ENCODE peak calls at places on chromosomes 11 and 22, in eight cellular contexts. One of them, this sample, is unnamed.

GRCh38 chr11:69088676-69089146 is 40.0 kb downstream of the TPCN2 start:
- DNase-seq in GM10248: peak; percentile 93
- DNase-seq in C1 segment of cervical spinal cord: peak; percentile 36
- DNase-seq in stimulated activated CD4-positive, alpha-beta T cell treated with anti-CD3 and anti-CD28 coated beads, Interleukin-1b, Interleukin-23, amount 100 ng/mL, for 24 hours: peak; percentile 41
- DNase-seq in amniotic epithelial cell: peak; percentile 72
- DNase-seq in left ventricle myocardium inferior: peak; percentile 71
- DNase-seq in psoas muscle: peak; percentile 63
- DNase-seq in amygdala: peak; percentile 39
- DNase-seq in this sample: peak; percentile 72

GRCh38 chr22:40572976-40573375 is 63.5 kb downstream of the MRTFA start:
- DNase-seq in GM10248: no peak
- DNase-seq in C1 segment of cervical spinal cord: no peak
- DNase-seq in stimulated activated CD4-positive, alpha-beta T cell treated with anti-CD3 and anti-CD28 coated beads, Interleukin-1b, Interleukin-23, amount 100 ng/mL, for 24 hours: no peak
- DNase-seq in amniotic epithelial cell: peak; percentile 22
- DNase-seq in left ventricle myocardium inferior: no peak
- DNase-seq in psoas muscle: no peak
- DNase-seq in amygdala: no peak
- DNase-seq in this sample: no peak

GRCh38 chr11:31968774-31969433 is 122.0 kb upstream of the RCN1 start:
- DNase-seq in GM10248: no peak
- DNase-seq in C1 segment of cervical spinal cord: no peak
- DNase-seq in stimulated activated CD4-positive, alpha-beta T cell treated with anti-CD3 and anti-CD28 coated beads, Interleukin-1b, Interleukin-23, amount 100 ng/mL, for 24 hours: no peak
- DNase-seq in amniotic epithelial cell: peak; percentile 49
- DNase-seq in left ventricle myocardium inferior: no peak
- DNase-seq in psoas muscle: no peak
- DNase-seq in amygdala: no peak
- DNase-seq in this sample: no peak

GRCh38 chr22:18023509-18024275 is 669 bp downstream of the MICAL3 start:
- DNase-seq in GM10248: peak; percentile 59
- DNase-seq in C1 segment of cervical spinal cord: peak; percentile 69
- DNase-seq in stimulated activated CD4-positive, alpha-beta T cell treated with anti-CD3 and anti-CD28 coated beads, Interleukin-1b, Interleukin-23, amount 100 ng/mL, for 24 hours: no peak
- DNase-seq in amniotic epithelial cell: peak; percentile 73
- DNase-seq in left ventricle myocardium inferior: peak; percentile 82
- DNase-seq in psoas muscle: peak; percentile 83
- DNase-seq in amygdala: peak; percentile 62
- DNase-seq in this sample: peak; percentile 83

GRCh38 chr11:79321282-79321681 is 119.5 kb downstream of the TENM4 start:
- DNase-seq in GM10248: no peak
- DNase-seq in C1 segment of cervical spinal cord: no peak
- DNase-seq in stimulated activated CD4-positive, alpha-beta T cell treated with anti-CD3 and anti-CD28 coated beads, Interleukin-1b, Interleukin-23, amount 100 ng/mL, for 24 hours: no peak
- DNase-seq in amniotic epithelial cell: peak; percentile 10
- DNase-seq in left ventricle myocardium inferior: no peak
- DNase-seq in psoas muscle: no peak
- DNase-seq in amygdala: peak; percentile 11
- DNase-seq in this sample: no peak

GRCh38 chr11:72591785-72592490 is 82.3 kb downstream of the PDE2A start:
- DNase-seq in GM10248: no peak
- DNase-seq in C1 segment of cervical spinal cord: no peak
- DNase-seq in stimulated activated CD4-positive, alpha-beta T cell treated with anti-CD3 and anti-CD28 coated beads, Interleukin-1b, Interleukin-23, amount 100 ng/mL, for 24 hours: no peak
- DNase-seq in amniotic epithelial cell: no peak
- DNase-seq in left ventricle myocardium inferior: no peak
- DNase-seq in psoas muscle: no peak
- DNase-seq in amygdala: peak; percentile 62
- DNase-seq in this sample: peak; percentile 83

GRCh38 chr11:70785372-70785771 is 387.0 kb downstream of the CTTN start:
- DNase-seq in GM10248: no peak
- DNase-seq in C1 segment of cervical spinal cord: no peak
- DNase-seq in stimulated activated CD4-positive, alpha-beta T cell treated with anti-CD3 and anti-CD28 coated beads, Interleukin-1b, Interleukin-23, amount 100 ng/mL, for 24 hours: no peak
- DNase-seq in amniotic epithelial cell: no peak
- DNase-seq in left ventricle myocardium inferior: no peak
- DNase-seq in psoas muscle: no peak
- DNase-seq in amygdala: no peak
- DNase-seq in this sample: no peak

GRCh38 chr11:15819679-15820286 is 536.6 kb downstream of the SOX6 start:
- DNase-seq in GM10248: peak; percentile 54
- DNase-seq in C1 segment of cervical spinal cord: peak; percentile 86
- DNase-seq in stimulated activated CD4-positive, alpha-beta T cell treated with anti-CD3 and anti-CD28 coated beads, Interleukin-1b, Interleukin-23, amount 100 ng/mL, for 24 hours: no peak
- DNase-seq in amniotic epithelial cell: peak; percentile 46
- DNase-seq in left ventricle myocardium inferior: peak; percentile 73
- DNase-seq in psoas muscle: peak; percentile 66
- DNase-seq in amygdala: peak; percentile 73
- DNase-seq in this sample: peak; percentile 71

GRCh38 chr11:110174645-110175310 is 81.6 kb downstream of the ZC3H12C start:
- DNase-seq in GM10248: no peak
- DNase-seq in C1 segment of cervical spinal cord: no peak
- DNase-seq in stimulated activated CD4-positive, alpha-beta T cell treated with anti-CD3 and anti-CD28 coated beads, Interleukin-1b, Interleukin-23, amount 100 ng/mL, for 24 hours: no peak
- DNase-seq in amniotic epithelial cell: peak; percentile 72
- DNase-seq in left ventricle myocardium inferior: no peak
- DNase-seq in psoas muscle: no peak
- DNase-seq in amygdala: no peak
- DNase-seq in this sample: no peak

GRCh38 chr22:33779243-33779642 is 141.0 kb downstream of the LARGE1 start:
- DNase-seq in GM10248: no peak
- DNase-seq in C1 segment of cervical spinal cord: no peak
- DNase-seq in stimulated activated CD4-positive, alpha-beta T cell treated with anti-CD3 and anti-CD28 coated beads, Interleukin-1b, Interleukin-23, amount 100 ng/mL, for 24 hours: no peak
- DNase-seq in amniotic epithelial cell: no peak
- DNase-seq in left ventricle myocardium inferior: no peak
- DNase-seq in psoas muscle: no peak
- DNase-seq in amygdala: no peak
- DNase-seq in this sample: no peak

GRCh38 chr11:73478737-73479347 is 102.6 kb downstream of the RELT start:
- DNase-seq in GM10248: no peak
- DNase-seq in C1 segment of cervical spinal cord: no peak
- DNase-seq in stimulated activated CD4-positive, alpha-beta T cell treated with anti-CD3 and anti-CD28 coated beads, Interleukin-1b, Interleukin-23, amount 100 ng/mL, for 24 hours: no peak
- DNase-seq in amniotic epithelial cell: peak; percentile 56
- DNase-seq in left ventricle myocardium inferior: no peak
- DNase-seq in psoas muscle: no peak
- DNase-seq in amygdala: no peak
- DNase-seq in this sample: no peak

GRCh38 chr11:128559496-128560103 is 27.8 kb downstream of the ETS1 start:
- DNase-seq in GM10248: no peak
- DNase-seq in C1 segment of cervical spinal cord: no peak
- DNase-seq in stimulated activated CD4-positive, alpha-beta T cell treated with anti-CD3 and anti-CD28 coated beads, Interleukin-1b, Interleukin-23, amount 100 ng/mL, for 24 hours: no peak
- DNase-seq in amniotic epithelial cell: peak; percentile 13
- DNase-seq in left ventricle myocardium inferior: no peak
- DNase-seq in psoas muscle: no peak
- DNase-seq in amygdala: no peak
- DNase-seq in this sample: no peak

GRCh38 chr11:2999464-2999998 is 7.4 kb upstream of the NAP1L4 start:
- DNase-seq in GM10248: no peak
- DNase-seq in C1 segment of cervical spinal cord: no peak
- DNase-seq in stimulated activated CD4-positive, alpha-beta T cell treated with anti-CD3 and anti-CD28 coated beads, Interleukin-1b, Interleukin-23, amount 100 ng/mL, for 24 hours: no peak
- DNase-seq in amniotic epithelial cell: no peak
- DNase-seq in left ventricle myocardium inferior: no peak
- DNase-seq in psoas muscle: no peak
- DNase-seq in amygdala: no peak
- DNase-seq in this sample: no peak

GRCh38 chr11:65774525-65775306 is 6.1 kb downstream of the AP5B1 start:
- DNase-seq in GM10248: no peak
- DNase-seq in C1 segment of cervical spinal cord: no peak
- DNase-seq in stimulated activated CD4-positive, alpha-beta T cell treated with anti-CD3 and anti-CD28 coated beads, Interleukin-1b, Interleukin-23, amount 100 ng/mL, for 24 hours: no peak
- DNase-seq in amniotic epithelial cell: no peak
- DNase-seq in left ventricle myocardium inferior: no peak
- DNase-seq in psoas muscle: no peak
- DNase-seq in amygdala: no peak
- DNase-seq in this sample: no peak

GRCh38 chr22:23127788-23128187 is 14.0 kb downstream of the RSPH14 start:
- DNase-seq in GM10248: no peak
- DNase-seq in C1 segment of cervical spinal cord: no peak
- DNase-seq in stimulated activated CD4-positive, alpha-beta T cell treated with anti-CD3 and anti-CD28 coated beads, Interleukin-1b, Interleukin-23, amount 100 ng/mL, for 24 hours: no peak
- DNase-seq in amniotic epithelial cell: no peak
- DNase-seq in left ventricle myocardium inferior: no peak
- DNase-seq in psoas muscle: no peak
- DNase-seq in amygdala: no peak
- DNase-seq in this sample: no peak

GRCh38 chr11:1825039-1825740 is 9.6 kb upstream of the SYT8 start:
- DNase-seq in GM10248: peak; percentile 78
- DNase-seq in C1 segment of cervical spinal cord: no peak
- DNase-seq in stimulated activated CD4-positive, alpha-beta T cell treated with anti-CD3 and anti-CD28 coated beads, Interleukin-1b, Interleukin-23, amount 100 ng/mL, for 24 hours: no peak
- DNase-seq in amniotic epithelial cell: peak; percentile 22
- DNase-seq in left ventricle myocardium inferior: peak; percentile 50
- DNase-seq in psoas muscle: peak; percentile 28
- DNase-seq in amygdala: no peak
- DNase-seq in this sample: no peak

GRCh38 chr11:96159968-96160367 is 183.0 kb downstream of the MAML2 start:
- DNase-seq in GM10248: no peak
- DNase-seq in C1 segment of cervical spinal cord: no peak
- DNase-seq in stimulated activated CD4-positive, alpha-beta T cell treated with anti-CD3 and anti-CD28 coated beads, Interleukin-1b, Interleukin-23, amount 100 ng/mL, for 24 hours: no peak
- DNase-seq in amniotic epithelial cell: no peak
- DNase-seq in left ventricle myocardium inferior: no peak
- DNase-seq in psoas muscle: no peak
- DNase-seq in amygdala: no peak
- DNase-seq in this sample: no peak

GRCh38 chr11:115939726-115940421 is 435.7 kb upstream of the CADM1 start:
- DNase-seq in GM10248: no peak
- DNase-seq in C1 segment of cervical spinal cord: no peak
- DNase-seq in stimulated activated CD4-positive, alpha-beta T cell treated with anti-CD3 and anti-CD28 coated beads, Interleukin-1b, Interleukin-23, amount 100 ng/mL, for 24 hours: no peak
- DNase-seq in amniotic epithelial cell: no peak
- DNase-seq in left ventricle myocardium inferior: no peak
- DNase-seq in psoas muscle: no peak
- DNase-seq in amygdala: no peak
- DNase-seq in this sample: no peak

GRCh38 chr11:15276616-15277015 is 161.9 kb downstream of the INSC start:
- DNase-seq in GM10248: no peak
- DNase-seq in C1 segment of cervical spinal cord: no peak
- DNase-seq in stimulated activated CD4-positive, alpha-beta T cell treated with anti-CD3 and anti-CD28 coated beads, Interleukin-1b, Interleukin-23, amount 100 ng/mL, for 24 hours: no peak
- DNase-seq in amniotic epithelial cell: peak; percentile 2
- DNase-seq in left ventricle myocardium inferior: no peak
- DNase-seq in psoas muscle: no peak
- DNase-seq in amygdala: no peak
- DNase-seq in this sample: no peak

GRCh38 chr11:117419915-117420485 is 92.3 kb downstream of the CEP164 start:
- DNase-seq in GM10248: no peak
- DNase-seq in C1 segment of cervical spinal cord: no peak
- DNase-seq in stimulated activated CD4-positive, alpha-beta T cell treated with anti-CD3 and anti-CD28 coated beads, Interleukin-1b, Interleukin-23, amount 100 ng/mL, for 24 hours: no peak
- DNase-seq in amniotic epithelial cell: no peak
- DNase-seq in left ventricle myocardium inferior: no peak
- DNase-seq in psoas muscle: no peak
- DNase-seq in amygdala: no peak
- DNase-seq in this sample: no peak

GRCh38 chr11:86629070-86629706 is 43.2 kb downstream of the ME3 start:
- DNase-seq in GM10248: no peak
- DNase-seq in C1 segment of cervical spinal cord: no peak
- DNase-seq in stimulated activated CD4-positive, alpha-beta T cell treated with anti-CD3 and anti-CD28 coated beads, Interleukin-1b, Interleukin-23, amount 100 ng/mL, for 24 hours: no peak
- DNase-seq in amniotic epithelial cell: no peak
- DNase-seq in left ventricle myocardium inferior: no peak
- DNase-seq in psoas muscle: no peak
- DNase-seq in amygdala: no peak
- DNase-seq in this sample: no peak

GRCh38 chr11:119567667-119568582 is 145.0 kb upstream of the THY1 start:
- DNase-seq in GM10248: peak; percentile 30
- DNase-seq in C1 segment of cervical spinal cord: no peak
- DNase-seq in stimulated activated CD4-positive, alpha-beta T cell treated with anti-CD3 and anti-CD28 coated beads, Interleukin-1b, Interleukin-23, amount 100 ng/mL, for 24 hours: no peak
- DNase-seq in amniotic epithelial cell: peak; percentile 78
- DNase-seq in left ventricle myocardium inferior: no peak
- DNase-seq in psoas muscle: no peak
- DNase-seq in amygdala: peak; percentile 4
- DNase-seq in this sample: no peak

GRCh38 chr11:12148882-12149281 is 38.5 kb downstream of the MICAL2 start:
- DNase-seq in GM10248: no peak
- DNase-seq in C1 segment of cervical spinal cord: no peak
- DNase-seq in stimulated activated CD4-positive, alpha-beta T cell treated with anti-CD3 and anti-CD28 coated beads, Interleukin-1b, Interleukin-23, amount 100 ng/mL, for 24 hours: no peak
- DNase-seq in amniotic epithelial cell: no peak
- DNase-seq in left ventricle myocardium inferior: no peak
- DNase-seq in psoas muscle: no peak
- DNase-seq in amygdala: no peak
- DNase-seq in this sample: no peak

GRCh38 chr11:75150879-75151278 is at the start of gene SLCO2B1:
- DNase-seq in GM10248: no peak
- DNase-seq in C1 segment of cervical spinal cord: no peak
- DNase-seq in stimulated activated CD4-positive, alpha-beta T cell treated with anti-CD3 and anti-CD28 coated beads, Interleukin-1b, Interleukin-23, amount 100 ng/mL, for 24 hours: no peak
- DNase-seq in amniotic epithelial cell: no peak
- DNase-seq in left ventricle myocardium inferior: peak; percentile 52
- DNase-seq in psoas muscle: no peak
- DNase-seq in amygdala: no peak
- DNase-seq in this sample: no peak

GRCh38 chr22:22397292-22397870 is 111.2 kb downstream of the ZNF280B start:
- DNase-seq in GM10248: peak; percentile 3
- DNase-seq in C1 segment of cervical spinal cord: peak; percentile 68
- DNase-seq in stimulated activated CD4-positive, alpha-beta T cell treated with anti-CD3 and anti-CD28 coated beads, Interleukin-1b, Interleukin-23, amount 100 ng/mL, for 24 hours: no peak
- DNase-seq in amniotic epithelial cell: no peak
- DNase-seq in left ventricle myocardium inferior: peak; percentile 59
- DNase-seq in psoas muscle: peak; percentile 33
- DNase-seq in amygdala: peak; percentile 34
- DNase-seq in this sample: no peak

GRCh38 chr11:131449391-131450019 is 79.1 kb downstream of the NTM start:
- DNase-seq in GM10248: no peak
- DNase-seq in C1 segment of cervical spinal cord: no peak
- DNase-seq in stimulated activated CD4-positive, alpha-beta T cell treated with anti-CD3 and anti-CD28 coated beads, Interleukin-1b, Interleukin-23, amount 100 ng/mL, for 24 hours: no peak
- DNase-seq in amniotic epithelial cell: no peak
- DNase-seq in left ventricle myocardium inferior: no peak
- DNase-seq in psoas muscle: no peak
- DNase-seq in amygdala: no peak
- DNase-seq in this sample: no peak

GRCh38 chr11:44298862-44299261 is 11.1 kb downstream of the ALX4 start:
- DNase-seq in GM10248: no peak
- DNase-seq in C1 segment of cervical spinal cord: no peak
- DNase-seq in stimulated activated CD4-positive, alpha-beta T cell treated with anti-CD3 and anti-CD28 coated beads, Interleukin-1b, Interleukin-23, amount 100 ng/mL, for 24 hours: no peak
- DNase-seq in amniotic epithelial cell: no peak
- DNase-seq in left ventricle myocardium inferior: no peak
- DNase-seq in psoas muscle: no peak
- DNase-seq in amygdala: no peak
- DNase-seq in this sample: no peak

GRCh38 chr11:7436657-7437056 is 48.6 kb upstream of the OLFML1 start:
- DNase-seq in GM10248: peak; percentile 54
- DNase-seq in C1 segment of cervical spinal cord: no peak
- DNase-seq in stimulated activated CD4-positive, alpha-beta T cell treated with anti-CD3 and anti-CD28 coated beads, Interleukin-1b, Interleukin-23, amount 100 ng/mL, for 24 hours: no peak
- DNase-seq in amniotic epithelial cell: no peak
- DNase-seq in left ventricle myocardium inferior: no peak
- DNase-seq in psoas muscle: no peak
- DNase-seq in amygdala: no peak
- DNase-seq in this sample: no peak

GRCh38 chr11:65491614-65492386 is 7.0 kb upstream of the MALAT1 start:
- DNase-seq in GM10248: peak; percentile 15
- DNase-seq in C1 segment of cervical spinal cord: peak; percentile 55
- DNase-seq in stimulated activated CD4-positive, alpha-beta T cell treated with anti-CD3 and anti-CD28 coated beads, Interleukin-1b, Interleukin-23, amount 100 ng/mL, for 24 hours: no peak
- DNase-seq in amniotic epithelial cell: peak; percentile 99
- DNase-seq in left ventricle myocardium inferior: peak; percentile 79
- DNase-seq in psoas muscle: peak; percentile 86
- DNase-seq in amygdala: peak; percentile 49
- DNase-seq in this sample: peak; percentile 57